ENCODE peak calls at places on chromosome 16, in seven cellular contexts. V is SK-N-SH, F is RWPE1, E is hepatocyte, R is HFFc6, X is upper lobe of right lung, T is Caco-2. Y is an unnamed sample.
A peak's percentile ranks its signal among the peaks of the same experiment; 100 is the strongest.

GRCh38 chr16:86457621-86458456 is 52.5 kb upstream of the FOXF1 start:
- DNase-seq in V (no peak), F (no peak), E (peak; percentile 60), R (peak; percentile 62), X (no peak), T (no peak), Y (no peak)

GRCh38 chr16:593406-593805 is 3.5 kb downstream of the RAB40C start:
- DNase-seq in V (no peak), F (peak; percentile 33), E (peak; percentile 84), R (no peak), X (no peak), T (peak; percentile 84), Y (no peak)

GRCh38 chr16:66152841-66153525 is 213.5 kb upstream of the CDH5 start:
- DNase-seq in V (no peak), F (no peak), E (no peak), R (peak; percentile 28), X (no peak), T (peak; percentile 93), Y (no peak)

GRCh38 chr16:89863741-89864391 is 9.5 kb upstream of the TCF25 start:
- DNase-seq in V (no peak), F (peak; percentile 33), E (no peak), R (no peak), X (peak; percentile 76), T (peak; percentile 27), Y (no peak)

GRCh38 chr16:50204426-50205108 is 51.5 kb downstream of the TENT4B start:
- DNase-seq in V (no peak), F (no peak), E (no peak), R (peak; percentile 44), X (no peak), T (no peak), Y (no peak)

GRCh38 chr16:69314534-69314933 is 3.4 kb downstream of the VPS4A start:
- DNase-seq in V (no peak), F (no peak), E (no peak), R (no peak), X (no peak), T (no peak), Y (no peak)

GRCh38 chr16:1919680-1919998 is 1.4 kb upstream of the HS3ST6 start:
- DNase-seq in V (no peak), F (no peak), E (no peak), R (no peak), X (peak; percentile 61), T (no peak), Y (no peak)

GRCh38 chr16:2157480-2158261 is 2.1 kb downstream of the TRAF7 start:
- DNase-seq in V (no peak), F (no peak), E (no peak), R (no peak), X (no peak), T (no peak), Y (no peak)

GRCh38 chr16:50478773-50479149 is 69.4 kb upstream of the NKD1 start:
- DNase-seq in V (no peak), F (no peak), E (no peak), R (no peak), X (no peak), T (no peak), Y (no peak)

GRCh38 chr16:84638195-84638806 is 10.0 kb upstream of the KLHL36 start:
- DNase-seq in V (no peak), F (no peak), E (no peak), R (no peak), X (no peak), T (no peak), Y (no peak)

GRCh38 chr16:19522369-19523159 is 666 bp upstream of the GDE1 start:
- DNase-seq in V (no peak), F (no peak), E (no peak), R (no peak), X (no peak), T (no peak), Y (no peak)

GRCh38 chr16:19523184-19523558 is 571 bp upstream of the CCP110 start:
- DNase-seq in V (no peak), F (no peak), E (no peak), R (no peak), X (no peak), T (no peak), Y (no peak)

GRCh38 chr16:19520861-19521331 is 1.0 kb downstream of the GDE1 start:
- DNase-seq in V (no peak), F (no peak), E (peak; percentile 68), R (no peak), X (no peak), T (peak; percentile 45), Y (no peak)

GRCh38 chr16:19523559-19524355 is at the start of gene CCP110:
- DNase-seq in V (peak; percentile 93), F (peak; percentile 94), E (peak; percentile 98), R (peak; percentile 97), X (peak; percentile 99), T (peak; percentile 94), Y (peak; percentile 85)

GRCh38 chr16:19521471-19522368 is at the start of gene GDE1:
- DNase-seq in V (peak; percentile 95), F (peak; percentile 95), E (peak; percentile 97), R (peak; percentile 86), X (peak; percentile 98), T (peak; percentile 93), Y (peak; percentile 84)
- TF ChIP-seq CTCF in V (peak; percentile 47), F (peak; percentile 26), E (peak; percentile 38), R (peak; percentile 64), X (peak; percentile 52), T (no peak), Y (no peak)

DNA sequence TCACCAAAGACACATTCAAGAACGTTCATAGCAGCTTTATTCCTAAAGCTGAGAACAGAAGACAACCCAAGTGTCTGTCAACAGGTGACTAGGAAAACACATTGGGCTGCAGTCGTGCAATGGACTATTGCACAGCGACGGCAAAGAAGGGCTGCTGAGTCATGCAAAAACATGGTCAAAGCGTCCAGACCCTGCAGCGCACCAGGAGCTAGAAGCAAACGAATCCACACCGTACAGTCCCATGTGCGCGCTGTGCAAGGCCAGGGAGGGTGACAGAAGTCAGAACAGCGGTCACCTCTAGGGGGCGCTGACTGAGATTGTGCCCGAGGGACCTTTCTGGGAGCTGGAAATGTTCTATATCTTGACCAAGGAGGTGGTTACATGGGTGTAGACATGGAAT is 266.4 kb downstream of the MAF start:
- DNase-seq in V (no peak), F (no peak), E (no peak), R (no peak), X (no peak), T (no peak), Y (no peak)
- TF ChIP-seq CTCF in V (no peak), F (no peak), E (peak; percentile 22), R (no peak), X (peak; percentile 36), T (peak; percentile 55), Y (peak; percentile 41)

GRCh38 chr16:83200005-83200779 is 573.4 kb downstream of the CDH13 start:
- DNase-seq in V (no peak), F (peak; percentile 8), E (no peak), R (no peak), X (no peak), T (no peak), Y (no peak)
- TF ChIP-seq CTCF in V (peak; percentile 48), F (no peak), E (no peak), R (no peak), X (no peak), T (no peak), Y (no peak)

DNA sequence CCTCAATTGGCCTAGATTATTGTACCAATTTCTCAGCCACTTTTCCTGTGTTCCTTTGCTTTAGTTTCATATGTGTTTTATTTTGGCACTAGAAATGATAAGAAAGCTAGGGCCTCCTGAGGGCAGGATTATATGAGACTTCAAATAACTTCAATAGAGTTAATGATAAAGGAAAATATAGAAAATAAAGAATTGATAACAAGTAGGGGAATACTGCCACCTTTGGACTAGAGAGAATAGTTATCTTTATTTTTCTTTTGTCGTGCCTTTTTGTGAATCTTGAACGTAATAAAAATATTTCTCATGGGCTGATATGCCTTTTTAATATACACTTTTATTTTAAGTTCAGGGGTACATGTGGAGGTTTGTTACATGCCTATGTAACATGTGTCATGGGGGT is 29.3 kb upstream of the RBL2 start:
- DNase-seq in V (no peak), F (no peak), E (no peak), R (no peak), X (no peak), T (no peak), Y (no peak)
- TF ChIP-seq CTCF in V (peak; percentile 34), F (no peak), E (no peak), R (peak; percentile 61), X (no peak), T (no peak), Y (no peak)

GRCh38 chr16:52581530-52581929 is 34.6 kb upstream of the TOX3 start:
- DNase-seq in V (no peak), F (no peak), E (no peak), R (no peak), X (no peak), T (no peak), Y (no peak)
- TF ChIP-seq CTCF in V (no peak), F (no peak), E (peak; percentile 20), R (no peak), X (no peak), T (peak; percentile 57), Y (no peak)

Y was measured in natural killer cell.